ENCODE peak calls at places on chromosomes 12 and 14, in eight cellular contexts. O, I, Q, K, S, M, H and L are unnamed samples.
A peak's percentile ranks its signal among the peaks of the same experiment; 100 is the strongest.

GRCh38 chr12:51890135-51890464 is 2.2 kb downstream of the ANKRD33 start:
- DNase-seq in O (no peak), I (no peak), Q (no peak), K (peak; percentile 14), S (no peak), M (no peak), H (no peak), L (no peak)

GRCh38 chr14:75113932-75114539 is 12.8 kb downstream of the NEK9 start:
- DNase-seq in O (no peak), I (no peak), Q (no peak), K (no peak), S (no peak), M (no peak), H (no peak), L (no peak)

GRCh38 chr14:45199246-45199645 is 53.8 kb downstream of the MIS18BP1 start:
- DNase-seq in O (no peak), I (peak; percentile 30), Q (no peak), K (no peak), S (no peak), M (no peak), H (no peak), L (no peak)

GRCh38 chr14:70032447-70032846 is 153.2 kb downstream of the SMOC1 start:
- DNase-seq in O (no peak), I (no peak), Q (no peak), K (no peak), S (no peak), M (no peak), H (no peak), L (no peak)

GRCh38 chr14:91202234-91202974 is 42.1 kb downstream of the GPR68 start:
- DNase-seq in O (no peak), I (peak; percentile 81), Q (peak; percentile 57), K (no peak), S (peak; percentile 76), M (peak; percentile 49), H (peak; percentile 42), L (no peak)

GRCh38 chr12:69645031-69645430 is 34.3 kb upstream of the LRRC10 start:
- DNase-seq in O (no peak), I (no peak), Q (no peak), K (no peak), S (no peak), M (no peak), H (no peak), L (no peak)

GRCh38 chr12:2154050-2154449 is 101.3 kb downstream of the CACNA1C start:
- DNase-seq in O (no peak), I (peak; percentile 60), Q (no peak), K (no peak), S (no peak), M (no peak), H (no peak), L (no peak)

GRCh38 chr12:30828686-30829085 is 73.9 kb upstream of the CAPRIN2 start:
- DNase-seq in O (no peak), I (no peak), Q (no peak), K (no peak), S (no peak), M (no peak), H (no peak), L (no peak)

GRCh38 chr14:77459072-77459723 is 1.3 kb downstream of the AHSA1 start:
- DNase-seq in O (peak; percentile 18), I (peak; percentile 82), Q (no peak), K (no peak), S (no peak), M (peak; percentile 94), H (no peak), L (no peak)

GRCh38 chr14:65100905-65101541 is 1.3 kb downstream of the MAX start:
- DNase-seq in O (no peak), I (no peak), Q (no peak), K (no peak), S (no peak), M (no peak), H (no peak), L (no peak)

GRCh38 chr14:64536488-64537245 is 3.9 kb upstream of the HSPA2 start:
- DNase-seq in O (no peak), I (peak; percentile 58), Q (no peak), K (no peak), S (no peak), M (no peak), H (no peak), L (no peak)

GRCh38 chr14:71403673-71404072 is 496.4 kb downstream of the PCNX1 start:
- DNase-seq in O (no peak), I (peak; percentile 47), Q (no peak), K (no peak), S (no peak), M (no peak), H (no peak), L (no peak)

GRCh38 chr14:95895720-95896119 is 19.1 kb downstream of the TUNAR start:
- DNase-seq in O (no peak), I (no peak), Q (no peak), K (no peak), S (no peak), M (no peak), H (no peak), L (no peak)

GRCh38 chr12:65892905-65893304 is 68.6 kb downstream of the HMGA2 start:
- DNase-seq in O (no peak), I (peak; percentile 58), Q (no peak), K (no peak), S (no peak), M (no peak), H (no peak), L (no peak)

GRCh38 chr12:96534339-96534738 is 45.0 kb downstream of the CFAP54 start:
- DNase-seq in O (no peak), I (peak; percentile 51), Q (no peak), K (no peak), S (no peak), M (no peak), H (no peak), L (no peak)

GRCh38 chr12:101877816-101878811 is 734 bp downstream of the DRAM1 start:
- DNase-seq in O (no peak), I (peak; percentile 34), Q (no peak), K (no peak), S (no peak), M (peak; percentile 31), H (peak; percentile 35), L (no peak)

GRCh38 chr12:131087302-131087818 is 133.7 kb downstream of the ADGRD1 start:
- DNase-seq in O (no peak), I (no peak), Q (peak; percentile 62), K (no peak), S (no peak), M (no peak), H (no peak), L (no peak)

GRCh38 chr14:98700748-98701147 is 571.2 kb downstream of the BCL11B start:
- DNase-seq in O (no peak), I (no peak), Q (no peak), K (no peak), S (no peak), M (no peak), H (no peak), L (no peak)

GRCh38 chr14:39433452-39433813 is 1.2 kb upstream of the FBXO33 start:
- DNase-seq in O (no peak), I (no peak), Q (no peak), K (no peak), S (no peak), M (no peak), H (no peak), L (no peak)
- H3K27ac ChIP-seq in O (no peak overlapping the region), I (peak overlapping the region; percentile 100), Q (peak overlapping the region; percentile 99), K (peak overlapping the region; percentile 67), S (peak overlapping the region; percentile 100), M (peak overlapping the region; percentile 99), H (peak overlapping the region; percentile 94), L (peak overlapping the region; percentile 93)

GRCh38 chr12:98453070-98453469 is 62.3 kb upstream of the TMPO start:
- DNase-seq in O (no peak), I (no peak), Q (no peak), K (no peak), S (no peak), M (no peak), H (no peak), L (no peak)

GRCh38 chr12:98453492-98453891 is 61.9 kb upstream of the TMPO start:
- DNase-seq in O (no peak), I (no peak), Q (no peak), K (no peak), S (no peak), M (no peak), H (no peak), L (no peak)

GRCh38 chr12:98456583-98457573 is 58.5 kb upstream of the TMPO start:
- DNase-seq in O (peak; percentile 7), I (peak; percentile 65), Q (peak; percentile 92), K (no peak), S (peak; percentile 79), M (peak; percentile 66), H (peak; percentile 48), L (no peak)
- H3K27ac ChIP-seq in O (no peak overlapping the region), I (no peak overlapping the region), Q (no peak overlapping the region), K (no peak overlapping the region), S (peak overlapping the region; percentile 5), M (peak overlapping the region; percentile 77), H (no peak overlapping the region), L (peak overlapping the region; percentile 59)

GRCh38 chr14:68964300-68965093 is 14.6 kb downstream of the ACTN1 start:
- DNase-seq in O (no peak), I (no peak), Q (no peak), K (no peak), S (peak; percentile 42), M (no peak), H (no peak), L (no peak)
- H3K27ac ChIP-seq in O (no peak overlapping the region), I (peak overlapping the region; percentile 49), Q (no peak overlapping the region), K (peak overlapping the region; percentile 98), S (no peak overlapping the region), M (no peak overlapping the region), H (peak overlapping the region; percentile 83), L (peak overlapping the region; percentile 80)

GRCh38 chr12:104701756-104702155 is 245.0 kb downstream of the CHST11 start:
- DNase-seq in O (no peak), I (no peak), Q (no peak), K (no peak), S (no peak), M (no peak), H (no peak), L (no peak)

GRCh38 chr12:104704224-104704623 is 247.5 kb downstream of the CHST11 start:
- DNase-seq in O (no peak), I (no peak), Q (peak; percentile 42), K (no peak), S (peak; percentile 63), M (no peak), H (no peak), L (no peak)

GRCh38 chr12:104701301-104701700 is 244.6 kb downstream of the CHST11 start:
- DNase-seq in O (no peak), I (no peak), Q (no peak), K (no peak), S (no peak), M (no peak), H (no peak), L (no peak)

GRCh38 chr12:104703372-104703771 is 246.6 kb downstream of the CHST11 start:
- DNase-seq in O (no peak), I (no peak), Q (no peak), K (no peak), S (peak; percentile 47), M (no peak), H (no peak), L (no peak)

DNA sequence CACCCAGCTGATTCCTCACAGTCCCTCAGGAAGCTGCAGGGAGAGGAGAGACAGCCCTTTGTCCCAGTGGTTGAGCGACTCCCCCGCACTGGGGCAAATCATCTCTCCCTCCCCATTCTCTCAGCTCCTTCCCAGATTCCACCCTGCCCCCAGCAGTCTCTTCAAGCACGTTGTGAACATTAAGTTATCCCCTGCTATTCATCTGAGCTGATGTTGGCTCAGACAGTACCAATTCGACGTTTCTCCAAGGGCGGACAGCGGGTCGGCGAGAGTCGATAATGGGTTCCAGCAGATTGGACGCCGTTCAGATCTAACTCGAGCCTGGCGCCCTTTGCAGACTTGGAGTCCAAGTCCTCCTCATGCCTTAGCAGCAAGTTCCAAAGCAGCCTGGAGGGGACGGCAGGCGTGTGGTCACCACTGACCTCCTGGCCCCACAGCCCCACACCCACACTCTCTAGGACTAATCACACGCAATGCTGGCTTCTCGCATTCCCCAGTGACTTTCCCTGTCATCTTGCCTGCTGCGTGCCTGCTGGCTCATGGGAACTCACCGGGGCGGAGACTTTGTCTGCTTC is 245.9 kb downstream of the CHST11 start:
- DNase-seq in O (no peak), I (peak; percentile 74), Q (peak; percentile 46), K (no peak), S (peak; percentile 73), M (peak; percentile 80), H (peak; percentile 59), L (peak; percentile 84)
- H3K27ac ChIP-seq in O (no peak overlapping the region), I (no peak overlapping the region), Q (no peak overlapping the region), K (no peak overlapping the region), S (peak overlapping the region; percentile 33), M (no peak overlapping the region), H (peak overlapping the region; percentile 25), L (peak overlapping the region; percentile 59)